ENCODE peak calls at places on chromosomes 2 and 18, in ten cellular contexts. P is CD4-positive, alpha-beta memory T cell; K is COR-L47; R is stimulated activated effector memory CD8-positive, alpha-beta T cell treated with anti-CD3 and anti-CD28 coated beads, Interleukin-12 subunit alpha, Interleukin-12 subunit beta, amount 100 ng/mL, for 72 hours; U is EH; X is activated gamma-delta T cell treated with Interleukin-2 at 50 U/mL for 16 hours; H is SW480; Z is ELF-1; T is GM06990; J is endodermal cell. N is an unnamed sample.

GRCh38 chr2:138107288-138107687 is 143.0 kb downstream of the HNMT start:
- DNase-seq in P (no peak), K (no peak), R (no peak), U (no peak), X (no peak), H (no peak), Z (no peak), T (no peak), J (no peak), N (no peak)

GRCh38 chr2:102778260-102778659 is 16.4 kb downstream of the TMEM182 start:
- DNase-seq in P (no peak), K (no peak), R (no peak), U (no peak), X (no peak), H (no peak), Z (no peak), T (no peak), J (no peak), N (no peak)

GRCh38 chr2:209973328-209973727 is 29.1 kb upstream of the RPE start:
- DNase-seq in P (no peak), K (no peak), R (no peak), U (no peak), X (no peak), H (no peak), Z (no peak), T (no peak), J (no peak), N (no peak)

GRCh38 chr2:240561325-240561971 is 1.3 kb downstream of the DUSP28 start:
- DNase-seq in P (no peak), K (no peak), R (peak; percentile 53), U (peak; percentile 84), X (no peak), H (no peak), Z (no peak), T (no peak), J (peak; percentile 28), N (peak; percentile 25)

GRCh38 chr2:111160758-111161157 is 40.0 kb downstream of the BCL2L11 start:
- DNase-seq in P (no peak), K (no peak), R (no peak), U (peak; percentile 94), X (no peak), H (no peak), Z (peak; percentile 32), T (no peak), J (peak; percentile 12), N (no peak)

GRCh38 chr2:68196120-68196716 is 38.5 kb downstream of the PNO1 start:
- DNase-seq in P (peak; percentile 64), K (no peak), R (no peak), U (peak; percentile 63), X (no peak), H (peak; percentile 40), Z (no peak), T (no peak), J (no peak), N (peak; percentile 24)

GRCh38 chr2:126851756-126852155 is 46.9 kb upstream of the TEX51 start:
- DNase-seq in P (no peak), K (no peak), R (no peak), U (no peak), X (no peak), H (no peak), Z (no peak), T (no peak), J (no peak), N (no peak)

GRCh38 chr2:10514743-10515142 is 66.6 kb upstream of the ODC1 start:
- DNase-seq in P (no peak), K (no peak), R (no peak), U (peak; percentile 96), X (no peak), H (peak; percentile 73), Z (no peak), T (no peak), J (no peak), N (no peak)

GRCh38 chr2:54523336-54523959 is 67.3 kb downstream of the SPTBN1 start:
- DNase-seq in P (no peak), K (no peak), R (no peak), U (peak; percentile 16), X (no peak), H (no peak), Z (no peak), T (no peak), J (no peak), N (no peak)

GRCh38 chr2:54520687-54521086 is 64.6 kb downstream of the SPTBN1 start:
- DNase-seq in P (no peak), K (no peak), R (no peak), U (peak; percentile 99), X (no peak), H (no peak), Z (no peak), T (no peak), J (no peak), N (no peak)

GRCh38 chr2:27148801-27149439 is at the start of gene TCF23:
- DNase-seq in P (no peak), K (no peak), R (no peak), U (no peak), X (no peak), H (no peak), Z (no peak), T (no peak), J (no peak), N (no peak)

GRCh38 chr2:193549661-193550060 is 1354.9 kb upstream of the TMEFF2 start:
- DNase-seq in P (no peak), K (no peak), R (no peak), U (no peak), X (no peak), H (no peak), Z (no peak), T (no peak), J (no peak), N (no peak)

GRCh38 chr2:66305714-66306113 is 129.2 kb upstream of the MEIS1 start:
- DNase-seq in P (no peak), K (peak; percentile 90), R (no peak), U (peak; percentile 1), X (no peak), H (no peak), Z (no peak), T (no peak), J (no peak), N (no peak)

GRCh38 chr18:68399721-68400120 is 315.2 kb downstream of the TMX3 start:
- DNase-seq in P (no peak), K (no peak), R (no peak), U (no peak), X (no peak), H (no peak), Z (no peak), T (no peak), J (no peak), N (no peak)

GRCh38 chr2:108621087-108621559 is 86.9 kb downstream of the LIMS1 start:
- DNase-seq in P (peak; percentile 79), K (peak; percentile 61), R (peak; percentile 79), U (peak; percentile 13), X (peak; percentile 74), H (peak; percentile 79), Z (peak; percentile 79), T (peak; percentile 75), J (peak; percentile 88), N (peak; percentile 66)

GRCh38 chr18:77870238-77870637 is 620.6 kb downstream of the GALR1 start:
- DNase-seq in P (no peak), K (no peak), R (no peak), U (no peak), X (no peak), H (no peak), Z (no peak), T (no peak), J (no peak), N (no peak)

GRCh38 chr2:39682078-39682477 is 16.4 kb downstream of the TMEM178A start:
- DNase-seq in P (no peak), K (no peak), R (no peak), U (no peak), X (no peak), H (no peak), Z (no peak), T (no peak), J (no peak), N (no peak)

GRCh38 chr2:65901809-65902208 is 469.4 kb upstream of the SPRED2 start:
- DNase-seq in P (no peak), K (no peak), R (no peak), U (no peak), X (no peak), H (no peak), Z (no peak), T (no peak), J (no peak), N (no peak)

GRCh38 chr18:48548921-48549320 is 10.1 kb downstream of the CTIF start:
- DNase-seq in P (no peak), K (no peak), R (no peak), U (no peak), X (no peak), H (no peak), Z (no peak), T (no peak), J (no peak), N (no peak)

N was measured in immature natural killer cell.